ENCODE peak calls at places on chromosomes 6 and 20, in ten cellular contexts. T, I, A, S, Z, H, P, K, G and J are unnamed samples.

GRCh38 chr6:2918936-2919335 is 15.8 kb upstream of the SERPINB9 start:
- DNase-seq in P (no peak), T (no peak), K (no peak), A (no peak), G (no peak), S (no peak), I (no peak), Z (no peak), H (no peak), J (peak)

GRCh38 chr20:258963-259362 is 1.4 kb downstream of the DEFB132 start:
- DNase-seq in P (no peak), H (no peak), G (no peak), I (no peak), S (peak), T (no peak), Z (peak), A (no peak), K (no peak), J (peak)

GRCh38 chr20:49999329-49999728 is 16.5 kb downstream of the SNAI1 start:
- DNase-seq in A (no peak), I (no peak), H (no peak), P (no peak), T (no peak), G (no peak), Z (no peak), K (no peak), S (no peak), J (peak)

GRCh38 chr20:52104546-52105044 is 87.0 kb downstream of the ZFP64 start:
- DNase-seq in S (peak), P (no peak), Z (no peak), H (no peak), A (no peak), G (peak), K (no peak), I (no peak), T (no peak), J (peak)

GRCh38 chr6:32184084-32184640 is at the start of gene AGER:
- DNase-seq in T (no peak), G (no peak), H (no peak), K (no peak), P (no peak), I (no peak), Z (no peak), S (no peak), A (no peak), J (no peak)

GRCh38 chr20:49885558-49886332 is 29.6 kb downstream of the SPATA2 start:
- DNase-seq in P (no peak), T (no peak), S (no peak), I (no peak), H (no peak), K (no peak), G (no peak), Z (no peak), A (no peak), J (no peak)

GRCh38 chr6:109397020-109397419 is 14.8 kb upstream of the CD164 start:
- DNase-seq in Z (no peak), P (no peak), K (no peak), T (no peak), A (no peak), G (peak), I (no peak), H (no peak), S (peak), J (no peak)

GRCh38 chr20:6311841-6312655 is 189.2 kb upstream of the FERMT1 start:
- DNase-seq in I (no peak), T (no peak), G (no peak), A (no peak), K (no peak), P (no peak), Z (no peak), S (no peak), H (no peak), J (no peak)

GRCh38 chr6:101178748-101179147 is 214.8 kb upstream of the GRIK2 start:
- DNase-seq in Z (no peak), T (no peak), A (no peak), S (no peak), G (no peak), H (no peak), K (no peak), I (no peak), P (no peak), J (no peak)

GRCh38 chr20:35619196-35620095 is 3.8 kb downstream of the SPAG4 start:
- DNase-seq in G (peak), P (no peak), A (no peak), K (peak), H (peak), I (peak), S (peak), Z (peak), T (peak), J (peak)

GRCh38 chr20:59908855-59909254 is 24.6 kb downstream of the SYCP2 start:
- DNase-seq in K (no peak), Z (no peak), S (no peak), G (no peak), T (no peak), H (no peak), P (no peak), I (no peak), A (no peak), J (no peak)

GRCh38 chr6:137666202-137666774 is 172.1 kb upstream of the OLIG3 start:
- DNase-seq in Z (no peak), P (no peak), G (no peak), A (no peak), T (no peak), S (no peak), K (no peak), I (no peak), H (no peak), J (no peak)

GRCh38 chr6:15148356-15149058 is 97.4 kb upstream of the JARID2 start:
- DNase-seq in S (peak), I (no peak), T (no peak), P (no peak), Z (no peak), A (no peak), G (peak), H (no peak), K (no peak), J (no peak)

GRCh38 chr20:24840121-24840713 is 108.9 kb upstream of the CST7 start:
- DNase-seq in T (no peak), Z (no peak), H (no peak), K (no peak), P (no peak), I (no peak), G (no peak), A (no peak), S (no peak), J (no peak)

GRCh38 chr20:16158976-16159286 is 414.3 kb downstream of the KIF16B start:
- DNase-seq in H (no peak), A (no peak), I (no peak), K (no peak), P (no peak), T (no peak), G (no peak), S (no peak), Z (no peak), J (no peak)

GRCh38 chr6:159213401-159213800 is 44.2 kb downstream of the FNDC1 start:
- DNase-seq in A (no peak), H (no peak), I (no peak), T (no peak), S (no peak), K (no peak), G (no peak), Z (no peak), P (no peak), J (no peak)

GRCh38 chr6:7185561-7185960 is 77.8 kb downstream of the RREB1 start:
- DNase-seq in S (no peak), K (no peak), T (no peak), I (no peak), P (no peak), A (no peak), Z (no peak), G (no peak), H (no peak), J (no peak)

GRCh38 chr6:161181136-161181535 is 92.7 kb downstream of the AGPAT4 start:
- DNase-seq in T (no peak), Z (peak), S (no peak), A (no peak), H (no peak), K (no peak), G (no peak), P (no peak), I (no peak), J (no peak)

GRCh38 chr6:73823046-73823735 is 127.2 kb downstream of the CD109 start:
- DNase-seq in Z (peak), H (peak), K (no peak), S (no peak), I (peak), P (no peak), A (peak), G (no peak), T (no peak), J (no peak)

GRCh38 chr20:278181-278580 is 12.4 kb downstream of the C20orf96 start:
- DNase-seq in Z (no peak), G (no peak), S (no peak), H (no peak), K (no peak), A (no peak), T (no peak), I (no peak), P (no peak), J (no peak)

GRCh38 chr6:168440520-168441433 is at the start of gene SMOC2:
- DNase-seq in A (no peak), T (no peak), K (no peak), H (peak), G (peak), S (no peak), Z (no peak), I (peak), P (no peak), J (no peak)

GRCh38 chr6:41371992-41372525 is 36.7 kb downstream of the NCR2 start:
- DNase-seq in Z (no peak), I (no peak), P (no peak), H (no peak), S (no peak), G (peak), T (no peak), A (no peak), K (peak), J (peak)

GRCh38 chr6:36078159-36078558 is 50.6 kb downstream of the MAPK14 start:
- DNase-seq in S (no peak), T (no peak), K (no peak), A (no peak), H (no peak), P (no peak), Z (no peak), I (no peak), G (no peak), J (no peak)

GRCh38 chr20:47479093-47479492 is 22.6 kb upstream of the NCOA3 start:
- DNase-seq in P (no peak), K (no peak), A (no peak), Z (no peak), T (no peak), G (no peak), S (no peak), H (no peak), I (no peak), J (no peak)

GRCh38 chr6:135905604-135906300 is 54.3 kb downstream of the PDE7B start:
- DNase-seq in H (no peak), I (no peak), T (no peak), Z (peak), G (no peak), S (no peak), A (no peak), K (no peak), P (no peak), J (no peak)

GRCh38 chr20:60302875-60303274 is 344.7 kb downstream of the CDH26 start:
- DNase-seq in K (no peak), A (no peak), T (no peak), H (no peak), S (no peak), P (no peak), G (no peak), I (no peak), Z (no peak), J (no peak)